ENCODE peak calls at places on chromosomes 4 and X, in seven cellular contexts. Q is EL, O is neural progenitor cell, D is heart right ventricle, Z is NCI-H1105, I is NAMALWA, L is islet precursor cell. U is an unnamed sample.

GRCh38 chr4:88189881-88190585 is 31.6 kb upstream of the ABCG2 start:
- DNase-seq in D (no peak), Z (no peak), L (no peak), Q (no peak), O (no peak), I (no peak), U (no peak)

GRCh38 chrX:136880003-136880451 is 498 bp downstream of the RBMX start:
- DNase-seq in Z (no peak), Q (peak), I (peak), D (peak), L (peak), O (peak), U (peak)

GRCh38 chrX:67714004-67714403 is 170.2 kb downstream of the AR start:
- DNase-seq in Z (no peak), I (no peak), O (no peak), L (no peak), D (no peak), Q (no peak), U (no peak)

GRCh38 chr4:69858683-69859082 is 1.3 kb downstream of the SULT1E1 start:
- DNase-seq in O (no peak), Z (peak), Q (no peak), D (no peak), I (no peak), L (no peak), U (no peak)

GRCh38 chr4:168797176-168797575 is 212.9 kb downstream of the CBR4 start:
- DNase-seq in Z (no peak), D (no peak), O (no peak), I (no peak), L (no peak), Q (peak), U (no peak)

GRCh38 chr4:185837415-185838103 is 25.6 kb upstream of the SORBS2 start:
- DNase-seq in D (no peak), Z (no peak), L (no peak), O (no peak), Q (no peak), I (no peak), U (no peak)

GRCh38 chrX:63754141-63754859 is 30.7 kb downstream of the ARHGEF9 start:
- DNase-seq in Q (peak), D (no peak), L (no peak), Z (no peak), O (no peak), I (peak), U (no peak)

GRCh38 chr4:156378053-156378665 is 424.5 kb upstream of the CTSO start:
- DNase-seq in L (peak), O (peak), Q (peak), Z (peak), I (peak), D (peak), U (peak)

GRCh38 chr4:46081674-46082073 is 42.2 kb downstream of the GABRG1 start:
- DNase-seq in O (no peak), L (no peak), D (no peak), Q (no peak), Z (no peak), I (no peak), U (no peak)

GRCh38 chr4:24091632-24092240 is 201.9 kb upstream of the PPARGC1A start:
- DNase-seq in D (no peak), Z (no peak), Q (no peak), I (no peak), O (no peak), L (no peak), U (no peak)

GRCh38 chr4:156803056-156803455 is 168.5 kb downstream of the PDGFC start:
- DNase-seq in Z (no peak), I (no peak), D (no peak), O (no peak), Q (peak), L (no peak), U (no peak)

GRCh38 chr4:77538144-77538543 is 67.5 kb upstream of the CXCL13 start:
- DNase-seq in D (no peak), L (no peak), I (no peak), Z (no peak), Q (peak), O (no peak), U (peak)

GRCh38 chr4:111937368-111937767 is 207.9 kb upstream of the FAM241A start:
- DNase-seq in O (peak), L (no peak), Z (peak), D (no peak), Q (peak), I (peak), U (peak)

GRCh38 chr4:125750827-125751466 is 436.2 kb downstream of the FAT4 start:
- DNase-seq in Z (no peak), I (no peak), L (peak), D (peak), Q (peak), O (peak), U (no peak)

GRCh38 chrX:53125506-53125905 is 31.6 kb downstream of the KANTR start:
- DNase-seq in Q (no peak), O (no peak), Z (no peak), I (no peak), L (no peak), D (no peak), U (no peak)

GRCh38 chr4:3393171-3393570 is 48.6 kb upstream of the HGFAC start:
- DNase-seq in D (no peak), Q (no peak), Z (no peak), L (no peak), O (no peak), I (no peak), U (no peak)

GRCh38 chr4:42655921-42656735 is 777 bp downstream of the ATP8A1 start:
- DNase-seq in D (peak), Z (no peak), O (peak), I (peak), Q (peak), L (peak), U (peak)

GRCh38 chrX:23333842-23334535 is 660 bp upstream of the PTCHD1 start:
- DNase-seq in I (no peak), L (peak), Q (no peak), O (peak), D (no peak), Z (no peak), U (no peak)

GRCh38 chr4:121728066-121728465 is 31.3 kb upstream of the ANXA5 start:
- DNase-seq in Q (peak), I (no peak), O (no peak), L (peak), Z (no peak), D (no peak), U (no peak)

GRCh38 chrX:109952050-109952449 is 50.9 kb upstream of the TMEM164 start:
- DNase-seq in Z (no peak), D (peak), Q (no peak), L (peak), I (no peak), O (no peak), U (no peak)

GRCh38 chr4:6889101-6889735 is 20.4 kb upstream of the TBC1D14 start:
- DNase-seq in Z (no peak), D (no peak), O (no peak), L (no peak), I (no peak), Q (no peak), U (no peak)

GRCh38 chr4:139524062-139524631 is 31.9 kb downstream of the SETD7 start:
- DNase-seq in D (no peak), Z (no peak), I (no peak), O (peak), Q (peak), L (peak), U (no peak)

GRCh38 chr4:88623097-88623496 is 30.8 kb downstream of the HERC3 start:
- DNase-seq in I (no peak), O (no peak), L (no peak), Q (peak), D (no peak), Z (no peak), U (no peak)

GRCh38 chr4:40185830-40186664 is 10.8 kb upstream of the RHOH start:
- DNase-seq in I (peak), Q (no peak), D (no peak), Z (no peak), L (no peak), O (no peak), U (no peak)

GRCh38 chr4:168408620-168409019 is 71.7 kb downstream of the DDX60L start:
- DNase-seq in Z (peak), L (peak), I (no peak), Q (peak), D (peak), O (peak), U (no peak)

GRCh38 chrX:153692611-153693156 is 5.0 kb downstream of the SLC6A8 start:
- DNase-seq in Q (no peak), D (no peak), L (no peak), O (no peak), Z (no peak), I (no peak), U (no peak)

GRCh38 chrX:72247206-72247944 is 8.5 kb upstream of the ERCC6L start:
- DNase-seq in L (no peak), I (no peak), O (no peak), Z (peak), Q (no peak), D (peak), U (no peak)

GRCh38 chr4:138030375-138030774 is 211.8 kb downstream of the SLC7A11 start:
- DNase-seq in O (no peak), I (no peak), L (no peak), Q (no peak), Z (no peak), D (no peak), U (no peak)

GRCh38 chrX:24870143-24870542 is 145.6 kb downstream of the ARX start:
- DNase-seq in L (no peak), Z (no peak), I (no peak), O (no peak), D (no peak), Q (peak), U (no peak)

GRCh38 chr4:44446801-44447562 is 1.6 kb downstream of the KCTD8 start:
- DNase-seq in O (peak), Z (no peak), L (peak), Q (no peak), D (no peak), I (no peak), U (no peak)

GRCh38 chr4:2082118-2082517 is 23.0 kb downstream of the NAT8L start:
- DNase-seq in O (no peak), D (no peak), I (no peak), Q (no peak), L (peak), Z (no peak), U (no peak)

GRCh38 chr4:93232883-93233282 is 595.7 kb upstream of the ATOH1 start:
- DNase-seq in O (no peak), D (no peak), Q (no peak), I (no peak), Z (no peak), L (no peak), U (no peak)

GRCh38 chr4:61201562-61202099 is 1.5 kb downstream of the ADGRL3 start:
- DNase-seq in Z (no peak), L (peak), I (no peak), D (peak), Q (peak), O (peak), U (no peak)

GRCh38 chrX:75673468-75673867 is 111.6 kb downstream of the MAGEE2 start:
- DNase-seq in I (no peak), D (no peak), L (no peak), Q (no peak), O (no peak), Z (no peak), U (no peak)

GRCh38 chr4:27364509-27364908 is 503.9 kb downstream of the STIM2 start:
- DNase-seq in I (no peak), O (no peak), Z (no peak), Q (no peak), D (no peak), L (no peak), U (no peak)

GRCh38 chrX:17291141-17291900 is 83.7 kb upstream of the NHS start:
- DNase-seq in O (no peak), D (no peak), L (no peak), Z (no peak), I (no peak), Q (no peak), U (no peak)

U was measured in MM.1S.